ENCODE peak calls at places on chromosomes 2 and 18, in nine cellular contexts. G is head of caudate nucleus; T is activated T-cell treated with anti-CD3 and anti-CD28 coated beads, Interleukin-2, amount 50 U/mL, for 48 hours; A is epithelial cell of esophagus; Z is ACHN; Y is cardiac muscle cell; E is effector memory CD4-positive, alpha-beta T cell; J is C1 segment of cervical spinal cord; F is small intestine. P is an unnamed sample.

GRCh38 chr2:50315366-50315765 is 716.6 kb downstream of the NRXN1 start:
- DNase-seq in G (no peak), T (no peak), A (no peak), Z (no peak), Y (no peak), E (no peak), J (no peak), F (no peak), P (no peak)

GRCh38 chr2:99140860-99141109 is 722 bp upstream of the C2orf15 start:
- DNase-seq in G (no peak), T (no peak), A (no peak), Z (no peak), Y (peak; percentile 26), E (no peak), J (no peak), F (no peak), P (no peak)

GRCh38 chr2:61085883-61086282 is 20.2 kb downstream of the SANBR start:
- DNase-seq in G (no peak), T (no peak), A (no peak), Z (no peak), Y (no peak), E (no peak), J (no peak), F (no peak), P (no peak)

GRCh38 chr18:36809590-36810381 is 19.0 kb downstream of the TPGS2 start:
- DNase-seq in G (peak; percentile 66), T (peak; percentile 28), A (peak; percentile 72), Z (peak; percentile 66), Y (peak; percentile 82), E (peak; percentile 17), J (peak; percentile 6), F (peak; percentile 73), P (no peak)

GRCh38 chr2:46010925-46011490 is 286.2 kb upstream of the EPAS1 start:
- DNase-seq in G (no peak), T (no peak), A (peak; percentile 58), Z (peak; percentile 60), Y (peak; percentile 75), E (no peak), J (no peak), F (peak; percentile 43), P (no peak)

GRCh38 chr2:71603311-71603794 is 150.0 kb downstream of the DYSF start:
- DNase-seq in G (no peak), T (no peak), A (no peak), Z (no peak), Y (peak; percentile 50), E (no peak), J (no peak), F (no peak), P (peak; percentile 77)

GRCh38 chr2:233331536-233331935 is 22.8 kb upstream of the DGKD start:
- DNase-seq in G (peak; percentile 62), T (peak; percentile 71), A (no peak), Z (no peak), Y (no peak), E (peak; percentile 68), J (no peak), F (peak; percentile 73), P (peak; percentile 93)

GRCh38 chr18:54222922-54223567 is 1.4 kb downstream of the MBD2 start:
- DNase-seq in G (no peak), T (peak; percentile 45), A (peak; percentile 70), Z (no peak), Y (no peak), E (peak; percentile 46), J (no peak), F (peak; percentile 39), P (no peak)

GRCh38 chr2:105575626-105576025 is 169.1 kb upstream of the NCK2 start:
- DNase-seq in G (no peak), T (no peak), A (no peak), Z (no peak), Y (no peak), E (no peak), J (no peak), F (peak; percentile 33), P (no peak)

GRCh38 chr2:104052341-104052740 is 801.6 kb upstream of the POU3F3 start:
- DNase-seq in G (no peak), T (no peak), A (no peak), Z (no peak), Y (no peak), E (no peak), J (no peak), F (no peak), P (no peak)

GRCh38 chr2:199092419-199092818 is 365.3 kb downstream of the SATB2 start:
- DNase-seq in G (no peak), T (no peak), A (no peak), Z (no peak), Y (no peak), E (no peak), J (no peak), F (peak; percentile 68), P (no peak)

GRCh38 chr18:8839285-8839684 is 133.9 kb downstream of the MTCL1 start:
- DNase-seq in G (peak; percentile 7), T (no peak), A (no peak), Z (no peak), Y (peak; percentile 87), E (no peak), J (no peak), F (no peak), P (no peak)

GRCh38 chr2:190996338-190996946 is 17.5 kb downstream of the STAT1 start:
- DNase-seq in G (no peak), T (no peak), A (peak; percentile 44), Z (peak; percentile 69), Y (peak; percentile 56), E (peak; percentile 14), J (no peak), F (peak; percentile 37), P (no peak)

GRCh38 chr18:79612291-79613108 is 67.1 kb upstream of the CTDP1 start:
- DNase-seq in G (no peak), T (no peak), A (no peak), Z (no peak), Y (no peak), E (no peak), J (no peak), F (no peak), P (peak; percentile 70)

GRCh38 chr2:237171396-237171795 is 85.7 kb downstream of the COPS8 start:
- DNase-seq in G (no peak), T (no peak), A (peak; percentile 78), Z (peak; percentile 86), Y (peak; percentile 97), E (no peak), J (no peak), F (peak; percentile 5), P (no peak)

GRCh38 chr2:182372661-182373060 is 54.2 kb downstream of the PDE1A start:
- DNase-seq in G (no peak), T (no peak), A (peak; percentile 94), Z (peak; percentile 93), Y (peak; percentile 92), E (no peak), J (no peak), F (peak; percentile 30), P (no peak)

GRCh38 chr2:201254331-201254730 is 6.0 kb upstream of the CASP8 start:
- DNase-seq in G (no peak), T (peak; percentile 23), A (peak; percentile 38), Z (no peak), Y (peak; percentile 86), E (no peak), J (no peak), F (peak; percentile 35), P (no peak)

GRCh38 chr2:177429688-177430325 is 37.2 kb downstream of the AGPS start:
- DNase-seq in G (no peak), T (no peak), A (peak; percentile 66), Z (peak; percentile 94), Y (peak; percentile 94), E (no peak), J (no peak), F (no peak), P (no peak)

GRCh38 chr2:151843669-151844017 is 15.4 kb upstream of the ARL5A start:
- DNase-seq in G (no peak), T (no peak), A (no peak), Z (no peak), Y (no peak), E (no peak), J (no peak), F (no peak), P (no peak)

GRCh38 chr2:42028571-42029148 is 19.2 kb upstream of the PKDCC start:
- DNase-seq in G (no peak), T (no peak), A (no peak), Z (no peak), Y (peak; percentile 55), E (no peak), J (no peak), F (no peak), P (no peak)

GRCh38 chr2:174764281-174765063 is at the start of gene CHRNA1:
- DNase-seq in G (no peak), T (no peak), A (no peak), Z (no peak), Y (peak; percentile 40), E (no peak), J (no peak), F (no peak), P (no peak)

GRCh38 chr2:182980115-182980514 is 58.1 kb downstream of the NCKAP1 start:
- DNase-seq in G (no peak), T (no peak), A (peak; percentile 34), Z (peak; percentile 74), Y (peak; percentile 59), E (no peak), J (no peak), F (peak; percentile 33), P (no peak)

GRCh38 chr2:95377724-95378123 is 24.8 kb upstream of the FAHD2A start:
- DNase-seq in G (no peak), T (no peak), A (no peak), Z (no peak), Y (no peak), E (no peak), J (no peak), F (no peak), P (no peak)

GRCh38 chr2:186607660-186608324 is 17.9 kb downstream of the ITGAV start:
- DNase-seq in G (no peak), T (no peak), A (no peak), Z (no peak), Y (no peak), E (no peak), J (no peak), F (no peak), P (no peak)

GRCh38 chr2:85503611-85504433 is 35.1 kb upstream of the MAT2A start:
- DNase-seq in G (peak; percentile 20), T (no peak), A (peak; percentile 37), Z (peak; percentile 13), Y (no peak), E (no peak), J (no peak), F (no peak), P (no peak)

GRCh38 chr18:22467760-22468553 is 50.2 kb upstream of the CTAGE1 start:
- DNase-seq in G (no peak), T (no peak), A (peak; percentile 99), Z (no peak), Y (peak; percentile 96), E (no peak), J (no peak), F (no peak), P (no peak)

GRCh38 chr18:78904179-78904531 is 75.5 kb upstream of the SALL3 start:
- DNase-seq in G (no peak), T (no peak), A (no peak), Z (no peak), Y (no peak), E (no peak), J (no peak), F (no peak), P (no peak)

GRCh38 chr2:9474361-9475117 is at the start of gene IAH1:
- DNase-seq in G (peak; percentile 71), T (peak; percentile 81), A (peak; percentile 48), Z (peak; percentile 52), Y (peak; percentile 54), E (peak; percentile 71), J (peak; percentile 77), F (peak; percentile 67), P (peak; percentile 88)

GRCh38 chr2:47437287-47437686 is 34.3 kb downstream of the MSH2 start:
- DNase-seq in G (peak; percentile 33), T (no peak), A (peak; percentile 51), Z (peak; percentile 57), Y (peak; percentile 65), E (no peak), J (no peak), F (peak; percentile 3), P (no peak)

GRCh38 chr18:77073336-77074093 is 59.1 kb downstream of the MBP start:
- DNase-seq in G (no peak), T (no peak), A (no peak), Z (no peak), Y (no peak), E (no peak), J (no peak), F (no peak), P (no peak)